ENCODE peak calls at places on chromosomes 7 and 10, in ten cellular contexts. One of them, this sample, is unnamed.

GRCh38 chr10:71266147-71266917 is 52.7 kb upstream of the SLC29A3 start:
- DNase-seq in breast epithelium: no peak
- DNase-seq in transverse colon: peak; percentile 61
- DNase-seq in cardiac fibroblast: peak; percentile 83
- DNase-seq in MM.1S: no peak
- DNase-seq in GM12878: no peak
- DNase-seq in astrocyte of the cerebellum: no peak
- DNase-seq in fibroblast of the aortic adventitia: peak; percentile 90
- DNase-seq in neural progenitor cell: no peak
- DNase-seq in mammary epithelial cell: no peak
- DNase-seq in this sample: no peak

GRCh38 chr7:80335473-80336232 is 176.2 kb downstream of the GNAT3 start:
- DNase-seq in breast epithelium: no peak
- DNase-seq in transverse colon: peak; percentile 61
- DNase-seq in cardiac fibroblast: peak; percentile 46
- DNase-seq in MM.1S: no peak
- DNase-seq in GM12878: no peak
- DNase-seq in astrocyte of the cerebellum: no peak
- DNase-seq in fibroblast of the aortic adventitia: no peak
- DNase-seq in neural progenitor cell: peak; percentile 50
- DNase-seq in mammary epithelial cell: no peak
- DNase-seq in this sample: no peak

GRCh38 chr7:107998660-107999480 is 4.1 kb downstream of the LAMB1 start:
- DNase-seq in breast epithelium: no peak
- DNase-seq in transverse colon: no peak
- DNase-seq in cardiac fibroblast: no peak
- DNase-seq in MM.1S: no peak
- DNase-seq in GM12878: no peak
- DNase-seq in astrocyte of the cerebellum: no peak
- DNase-seq in fibroblast of the aortic adventitia: no peak
- DNase-seq in neural progenitor cell: no peak
- DNase-seq in mammary epithelial cell: peak; percentile 47
- DNase-seq in this sample: no peak

GRCh38 chr7:151945224-151945623 is 11.0 kb upstream of the GALNTL5 start:
- DNase-seq in breast epithelium: no peak
- DNase-seq in transverse colon: no peak
- DNase-seq in cardiac fibroblast: no peak
- DNase-seq in MM.1S: no peak
- DNase-seq in GM12878: no peak
- DNase-seq in astrocyte of the cerebellum: no peak
- DNase-seq in fibroblast of the aortic adventitia: no peak
- DNase-seq in neural progenitor cell: no peak
- DNase-seq in mammary epithelial cell: no peak
- DNase-seq in this sample: no peak

GRCh38 chr7:79308176-79308575 is 145.3 kb downstream of the MAGI2 start:
- DNase-seq in breast epithelium: peak; percentile 53
- DNase-seq in transverse colon: no peak
- DNase-seq in cardiac fibroblast: peak; percentile 26
- DNase-seq in MM.1S: no peak
- DNase-seq in GM12878: no peak
- DNase-seq in astrocyte of the cerebellum: no peak
- DNase-seq in fibroblast of the aortic adventitia: no peak
- DNase-seq in neural progenitor cell: peak; percentile 11
- DNase-seq in mammary epithelial cell: peak; percentile 40
- DNase-seq in this sample: no peak

GRCh38 chr7:77348371-77348813 is 67.8 kb downstream of the GSAP start:
- DNase-seq in breast epithelium: no peak
- DNase-seq in transverse colon: no peak
- DNase-seq in cardiac fibroblast: peak; percentile 93
- DNase-seq in MM.1S: no peak
- DNase-seq in GM12878: no peak
- DNase-seq in astrocyte of the cerebellum: peak; percentile 82
- DNase-seq in fibroblast of the aortic adventitia: peak; percentile 96
- DNase-seq in neural progenitor cell: no peak
- DNase-seq in mammary epithelial cell: peak; percentile 73
- DNase-seq in this sample: no peak

GRCh38 chr7:140342732-140343514 is 55.4 kb downstream of the SLC37A3 start:
- DNase-seq in breast epithelium: no peak
- DNase-seq in transverse colon: peak; percentile 57
- DNase-seq in cardiac fibroblast: peak; percentile 40
- DNase-seq in MM.1S: no peak
- DNase-seq in GM12878: no peak
- DNase-seq in astrocyte of the cerebellum: no peak
- DNase-seq in fibroblast of the aortic adventitia: peak; percentile 26
- DNase-seq in neural progenitor cell: peak; percentile 64
- DNase-seq in mammary epithelial cell: peak; percentile 6
- DNase-seq in this sample: no peak

GRCh38 chr10:99375444-99375843 is 46.3 kb downstream of the CNNM1 start:
- DNase-seq in breast epithelium: no peak
- DNase-seq in transverse colon: no peak
- DNase-seq in cardiac fibroblast: no peak
- DNase-seq in MM.1S: no peak
- DNase-seq in GM12878: no peak
- DNase-seq in astrocyte of the cerebellum: no peak
- DNase-seq in fibroblast of the aortic adventitia: no peak
- DNase-seq in neural progenitor cell: no peak
- DNase-seq in mammary epithelial cell: no peak
- DNase-seq in this sample: no peak

GRCh38 chr10:17779761-17780160 is 27.8 kb downstream of the TMEM236 start:
- DNase-seq in breast epithelium: no peak
- DNase-seq in transverse colon: no peak
- DNase-seq in cardiac fibroblast: peak; percentile 50
- DNase-seq in MM.1S: no peak
- DNase-seq in GM12878: no peak
- DNase-seq in astrocyte of the cerebellum: no peak
- DNase-seq in fibroblast of the aortic adventitia: peak; percentile 27
- DNase-seq in neural progenitor cell: no peak
- DNase-seq in mammary epithelial cell: no peak
- DNase-seq in this sample: no peak

GRCh38 chr10:124061030-124061429 is 32.4 kb downstream of the CHST15 start:
- DNase-seq in breast epithelium: no peak
- DNase-seq in transverse colon: no peak
- DNase-seq in cardiac fibroblast: no peak
- DNase-seq in MM.1S: no peak
- DNase-seq in GM12878: no peak
- DNase-seq in astrocyte of the cerebellum: no peak
- DNase-seq in fibroblast of the aortic adventitia: no peak
- DNase-seq in neural progenitor cell: no peak
- DNase-seq in mammary epithelial cell: no peak
- DNase-seq in this sample: no peak

GRCh38 chr10:128029280-128029618 is 97.0 kb downstream of the MKI67 start:
- DNase-seq in breast epithelium: no peak
- DNase-seq in transverse colon: no peak
- DNase-seq in cardiac fibroblast: no peak
- DNase-seq in MM.1S: no peak
- DNase-seq in GM12878: no peak
- DNase-seq in astrocyte of the cerebellum: no peak
- DNase-seq in fibroblast of the aortic adventitia: no peak
- DNase-seq in neural progenitor cell: no peak
- DNase-seq in mammary epithelial cell: no peak
- DNase-seq in this sample: no peak

GRCh38 chr7:82443044-82443800 is at the start of gene CACNA2D1:
- DNase-seq in breast epithelium: no peak
- DNase-seq in transverse colon: peak; percentile 7
- DNase-seq in cardiac fibroblast: peak; percentile 40
- DNase-seq in MM.1S: peak; percentile 60
- DNase-seq in GM12878: no peak
- DNase-seq in astrocyte of the cerebellum: no peak
- DNase-seq in fibroblast of the aortic adventitia: peak; percentile 33
- DNase-seq in neural progenitor cell: peak; percentile 83
- DNase-seq in mammary epithelial cell: peak; percentile 27
- DNase-seq in this sample: peak; percentile 19

GRCh38 chr7:19122018-19122588 is 4.7 kb upstream of the TWIST1 start:
- DNase-seq in breast epithelium: no peak
- DNase-seq in transverse colon: no peak
- DNase-seq in cardiac fibroblast: peak; percentile 82
- DNase-seq in MM.1S: peak; percentile 50
- DNase-seq in GM12878: no peak
- DNase-seq in astrocyte of the cerebellum: no peak
- DNase-seq in fibroblast of the aortic adventitia: peak; percentile 74
- DNase-seq in neural progenitor cell: peak; percentile 69
- DNase-seq in mammary epithelial cell: peak; percentile 36
- DNase-seq in this sample: no peak

GRCh38 chr7:19117870-19118608 is 603 bp upstream of the TWIST1 start:
- DNase-seq in breast epithelium: no peak
- DNase-seq in transverse colon: no peak
- DNase-seq in cardiac fibroblast: peak; percentile 39
- DNase-seq in MM.1S: no peak
- DNase-seq in GM12878: no peak
- DNase-seq in astrocyte of the cerebellum: no peak
- DNase-seq in fibroblast of the aortic adventitia: no peak
- DNase-seq in neural progenitor cell: peak; percentile 57
- DNase-seq in mammary epithelial cell: no peak
- DNase-seq in this sample: peak; percentile 16

GRCh38 chr7:19118896-19119301 is 1.5 kb upstream of the TWIST1 start:
- DNase-seq in breast epithelium: no peak
- DNase-seq in transverse colon: no peak
- DNase-seq in cardiac fibroblast: no peak
- DNase-seq in MM.1S: no peak
- DNase-seq in GM12878: no peak
- DNase-seq in astrocyte of the cerebellum: no peak
- DNase-seq in fibroblast of the aortic adventitia: no peak
- DNase-seq in neural progenitor cell: peak; percentile 74
- DNase-seq in mammary epithelial cell: no peak
- DNase-seq in this sample: no peak

GRCh38 chr7:19119372-19119771 is 1.9 kb upstream of the TWIST1 start:
- DNase-seq in breast epithelium: no peak
- DNase-seq in transverse colon: no peak
- DNase-seq in cardiac fibroblast: no peak
- DNase-seq in MM.1S: no peak
- DNase-seq in GM12878: no peak
- DNase-seq in astrocyte of the cerebellum: no peak
- DNase-seq in fibroblast of the aortic adventitia: no peak
- DNase-seq in neural progenitor cell: no peak
- DNase-seq in mammary epithelial cell: no peak
- DNase-seq in this sample: no peak

GRCh38 chr7:19119901-19120486 is 2.6 kb upstream of the TWIST1 start:
- DNase-seq in breast epithelium: no peak
- DNase-seq in transverse colon: no peak
- DNase-seq in cardiac fibroblast: no peak
- DNase-seq in MM.1S: no peak
- DNase-seq in GM12878: no peak
- DNase-seq in astrocyte of the cerebellum: no peak
- DNase-seq in fibroblast of the aortic adventitia: no peak
- DNase-seq in neural progenitor cell: peak; percentile 46
- DNase-seq in mammary epithelial cell: no peak
- DNase-seq in this sample: no peak
- H3K4me3 ChIP-seq in breast epithelium: no peak overlapping the region
- H3K4me3 ChIP-seq in transverse colon: no peak overlapping the region
- H3K4me3 ChIP-seq in cardiac fibroblast: no peak overlapping the region
- H3K4me3 ChIP-seq in MM.1S: no peak overlapping the region
- H3K4me3 ChIP-seq in GM12878: no peak overlapping the region
- H3K4me3 ChIP-seq in astrocyte of the cerebellum: no peak overlapping the region
- H3K4me3 ChIP-seq in fibroblast of the aortic adventitia: no peak overlapping the region
- H3K4me3 ChIP-seq in neural progenitor cell: no peak overlapping the region
- H3K4me3 ChIP-seq in mammary epithelial cell: no peak overlapping the region
- H3K4me3 ChIP-seq in this sample: no peak overlapping the region

DNA sequence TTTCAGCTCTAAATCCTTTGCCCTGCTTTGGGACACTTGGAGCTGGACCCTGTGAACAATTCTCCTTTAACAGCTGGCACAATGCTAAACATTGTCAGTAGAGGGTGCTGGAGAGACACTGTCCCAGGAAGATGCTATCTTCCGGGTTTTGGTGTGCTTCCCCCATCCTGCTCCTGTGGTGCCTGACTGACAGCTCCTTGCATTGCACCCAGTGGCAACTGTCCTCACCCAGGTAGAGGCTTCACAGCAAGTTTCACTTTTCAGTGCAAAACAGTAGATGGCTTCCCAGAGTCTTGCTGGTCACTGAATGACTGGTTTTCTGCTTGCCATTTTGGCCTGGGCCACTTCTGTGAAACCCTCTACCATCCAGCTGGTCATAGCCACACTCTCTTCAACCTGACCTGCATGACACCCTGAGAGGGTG is 77.3 kb downstream of the CDC14C start:
- DNase-seq in breast epithelium: no peak
- DNase-seq in transverse colon: peak; percentile 9
- DNase-seq in cardiac fibroblast: peak; percentile 2
- DNase-seq in MM.1S: peak; percentile 78
- DNase-seq in GM12878: peak; percentile 24
- DNase-seq in astrocyte of the cerebellum: no peak
- DNase-seq in fibroblast of the aortic adventitia: no peak
- DNase-seq in neural progenitor cell: peak; percentile 75
- DNase-seq in mammary epithelial cell: peak; percentile 31
- DNase-seq in this sample: no peak
- TF ChIP-seq CTCF in breast epithelium: no peak
- TF ChIP-seq CTCF in transverse colon: peak; percentile 24
- TF ChIP-seq CTCF in cardiac fibroblast: no peak
- TF ChIP-seq CTCF in MM.1S: peak; percentile 89
- TF ChIP-seq CTCF in GM12878: peak; percentile 72
- TF ChIP-seq CTCF in astrocyte of the cerebellum: peak; percentile 56
- TF ChIP-seq CTCF in fibroblast of the aortic adventitia: peak; percentile 17
- TF ChIP-seq CTCF in neural progenitor cell: peak; percentile 78
- TF ChIP-seq CTCF in mammary epithelial cell: peak; percentile 83
- TF ChIP-seq CTCF in this sample: no peak

DNA sequence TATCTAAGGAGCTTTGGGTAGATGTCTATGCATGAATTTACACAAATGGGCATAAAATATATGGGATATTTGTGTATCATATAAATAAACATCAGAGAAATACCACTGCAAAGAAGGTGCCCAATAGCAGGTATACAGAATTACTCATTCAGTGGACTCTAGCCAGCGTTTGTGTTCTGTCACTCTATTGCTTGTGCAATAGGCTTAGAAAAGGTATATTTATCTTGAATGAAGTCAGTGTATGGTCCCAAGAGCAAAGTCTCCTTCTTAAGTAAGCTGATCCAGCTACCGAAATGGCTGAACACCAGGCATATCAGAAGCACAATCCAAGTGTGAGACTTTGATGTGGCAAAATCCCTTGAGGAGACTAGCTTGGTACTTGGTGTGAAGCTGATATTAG is 1058.4 kb downstream of the SORCS1 start:
- DNase-seq in breast epithelium: no peak
- DNase-seq in transverse colon: no peak
- DNase-seq in cardiac fibroblast: no peak
- DNase-seq in MM.1S: no peak
- DNase-seq in GM12878: no peak
- DNase-seq in astrocyte of the cerebellum: no peak
- DNase-seq in fibroblast of the aortic adventitia: no peak
- DNase-seq in neural progenitor cell: no peak
- DNase-seq in mammary epithelial cell: no peak
- DNase-seq in this sample: no peak
- H3K4me3 ChIP-seq in breast epithelium: no peak overlapping the region
- H3K4me3 ChIP-seq in transverse colon: no peak overlapping the region
- H3K4me3 ChIP-seq in cardiac fibroblast: no peak overlapping the region
- H3K4me3 ChIP-seq in MM.1S: no peak overlapping the region
- H3K4me3 ChIP-seq in GM12878: no peak overlapping the region
- H3K4me3 ChIP-seq in astrocyte of the cerebellum: no peak overlapping the region
- H3K4me3 ChIP-seq in fibroblast of the aortic adventitia: no peak overlapping the region
- H3K4me3 ChIP-seq in neural progenitor cell: no peak overlapping the region
- H3K4me3 ChIP-seq in mammary epithelial cell: no peak overlapping the region
- H3K4me3 ChIP-seq in this sample: no peak overlapping the region

DNA sequence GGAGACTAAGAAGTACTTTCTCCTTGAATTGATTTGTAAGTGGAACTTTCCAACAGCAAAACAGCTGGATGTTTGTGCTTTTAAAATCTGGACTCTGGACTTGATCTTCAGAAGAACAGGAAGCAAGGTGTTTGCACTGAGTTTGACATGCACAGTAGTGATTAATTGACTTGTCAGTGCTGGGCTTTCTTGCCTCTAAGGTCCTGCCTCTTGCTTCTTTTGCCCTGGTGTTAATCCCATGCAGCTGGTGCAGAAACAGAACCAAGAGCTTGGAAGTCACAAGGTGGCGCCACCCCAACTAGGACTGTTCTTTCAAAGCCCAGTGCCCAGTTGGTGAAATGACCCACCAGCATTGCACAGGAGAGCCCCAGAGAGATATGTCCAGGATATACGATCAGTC is 66.8 kb upstream of the SEPHS1 start:
- DNase-seq in breast epithelium: no peak
- DNase-seq in transverse colon: peak; percentile 39
- DNase-seq in cardiac fibroblast: peak; percentile 15
- DNase-seq in MM.1S: no peak
- DNase-seq in GM12878: no peak
- DNase-seq in astrocyte of the cerebellum: no peak
- DNase-seq in fibroblast of the aortic adventitia: no peak
- DNase-seq in neural progenitor cell: peak; percentile 58
- DNase-seq in mammary epithelial cell: peak; percentile 26
- DNase-seq in this sample: no peak
- TF ChIP-seq CTCF in breast epithelium: no peak
- TF ChIP-seq CTCF in transverse colon: peak; percentile 28
- TF ChIP-seq CTCF in cardiac fibroblast: no peak
- TF ChIP-seq CTCF in MM.1S: peak; percentile 10
- TF ChIP-seq CTCF in GM12878: no peak
- TF ChIP-seq CTCF in astrocyte of the cerebellum: peak; percentile 53
- TF ChIP-seq CTCF in fibroblast of the aortic adventitia: peak; percentile 23
- TF ChIP-seq CTCF in neural progenitor cell: peak; percentile 56
- TF ChIP-seq CTCF in mammary epithelial cell: peak; percentile 59
- TF ChIP-seq CTCF in this sample: no peak

This sample was measured in lower leg skin.